ENCODE peak calls at places on chromosomes 1 and 21, in four cellular contexts. Z is neuronal stem cell, F is OCI-LY7, M is fibroblast of lung. G is an unnamed sample.

GRCh38 chr1:92030701-92031107 is 919 bp downstream of the EPHX4 start:
- DNase-seq in F (no peak), M (peak), Z (no peak), G (peak)

GRCh38 chr1:187411118-187411517 is 582.4 kb downstream of the PLA2G4A start:
- DNase-seq in F (no peak), Z (no peak), M (no peak), G (no peak)

GRCh38 chr1:14662116-14662515 is 63.6 kb downstream of the KAZN start:
- DNase-seq in Z (no peak), F (no peak), M (no peak), G (no peak)

GRCh38 chr1:156767101-156767878 is at the start of gene PRCC:
- DNase-seq in Z (peak), F (peak), M (peak), G (peak)

GRCh38 chr1:6860401-6860800 is 75.1 kb downstream of the CAMTA1 start:
- DNase-seq in F (no peak), M (peak), Z (no peak), G (no peak)

GRCh38 chr1:154809436-154810413 is 60.4 kb downstream of the KCNN3 start:
- DNase-seq in M (peak), F (no peak), Z (no peak), G (no peak)

GRCh38 chr21:34881894-34882371 is 167.2 kb downstream of the RUNX1 start:
- DNase-seq in M (peak), F (no peak), Z (no peak), G (no peak)

GRCh38 chr1:28577052-28577678 is 14.9 kb upstream of the RAB42 start:
- DNase-seq in F (peak), M (no peak), Z (no peak), G (peak)

GRCh38 chr1:233394860-233395717 is 67.6 kb downstream of the MAP3K21 start:
- DNase-seq in F (peak), Z (peak), M (peak), G (peak)

GRCh38 chr1:99713006-99713405 is 53.4 kb downstream of the FRRS1 start:
- DNase-seq in M (no peak), Z (no peak), F (no peak), G (no peak)

GRCh38 chr21:46155514-46156377 is at the start of gene FTCD:
- DNase-seq in M (no peak), Z (no peak), F (no peak), G (no peak)

GRCh38 chr1:58927722-58928085 is 143.9 kb upstream of the JUN start:
- DNase-seq in Z (no peak), F (no peak), M (no peak), G (no peak)

GRCh38 chr1:36524359-36525062 is 41.8 kb upstream of the CSF3R start:
- DNase-seq in M (no peak), F (no peak), Z (no peak), G (no peak)

GRCh38 chr1:31567956-31568570 is 8.3 kb upstream of the TINAGL1 start:
- DNase-seq in Z (no peak), F (no peak), M (peak), G (no peak)

GRCh38 chr1:61581241-61581640 is 143.7 kb downstream of the TM2D1 start:
- DNase-seq in F (no peak), M (no peak), Z (no peak), G (no peak)

GRCh38 chr1:207308451-207309190 is 12.9 kb upstream of the CD55 start:
- DNase-seq in M (no peak), F (no peak), Z (no peak), G (no peak)

GRCh38 chr1:68281946-68282615 is 49.8 kb upstream of the WLS start:
- DNase-seq in M (no peak), F (no peak), Z (no peak), G (no peak)

GRCh38 chr1:75954594-75954993 is 22.4 kb upstream of the ASB17 start:
- DNase-seq in M (peak), F (no peak), Z (no peak), G (no peak)

GRCh38 chr1:28110555-28110954 is 22.1 kb upstream of the EYA3 start:
- DNase-seq in Z (no peak), M (peak), F (no peak), G (no peak)

GRCh38 chr1:101022294-101022693 is 3.3 kb downstream of the DPH5 start:
- DNase-seq in F (no peak), Z (no peak), M (peak), G (no peak)

GRCh38 chr1:11790880-11791715 is 14.7 kb downstream of the MTHFR start:
- DNase-seq in F (no peak), Z (no peak), M (peak), G (no peak)

GRCh38 chr1:220339581-220339980 is 67.3 kb upstream of the RAB3GAP2 start:
- DNase-seq in Z (no peak), F (no peak), M (peak), G (no peak)

GRCh38 chr1:4064150-4064889 is 164.2 kb upstream of the C1orf174 start:
- DNase-seq in Z (no peak), F (no peak), M (no peak), G (no peak)

GRCh38 chr1:118290046-118290445 is 105.0 kb upstream of the SPAG17 start:
- DNase-seq in Z (no peak), F (no peak), M (no peak), G (no peak)

GRCh38 chr1:75265792-75266191 is 131.6 kb downstream of the LHX8 start:
- DNase-seq in Z (peak), M (peak), F (peak), G (no peak)

GRCh38 chr1:223775054-223775453 is 62.7 kb downstream of the CAPN2 start:
- DNase-seq in Z (no peak), M (no peak), F (no peak), G (no peak)

GRCh38 chr21:39088831-39089380 is 94.3 kb downstream of the PSMG1 start:
- DNase-seq in Z (no peak), M (peak), F (no peak), G (no peak)

GRCh38 chr1:162035241-162035640 is 11.6 kb upstream of the OLFML2B start:
- DNase-seq in F (no peak), Z (no peak), M (peak), G (peak)

GRCh38 chr1:95381980-95382379 is 148.0 kb downstream of the RWDD3 start:
- DNase-seq in Z (no peak), F (no peak), M (no peak), G (no peak)

GRCh38 chr1:227321035-227321434 is 2.7 kb upstream of the CDC42BPA start:
- DNase-seq in F (no peak), Z (no peak), M (no peak), G (no peak)

DNA sequence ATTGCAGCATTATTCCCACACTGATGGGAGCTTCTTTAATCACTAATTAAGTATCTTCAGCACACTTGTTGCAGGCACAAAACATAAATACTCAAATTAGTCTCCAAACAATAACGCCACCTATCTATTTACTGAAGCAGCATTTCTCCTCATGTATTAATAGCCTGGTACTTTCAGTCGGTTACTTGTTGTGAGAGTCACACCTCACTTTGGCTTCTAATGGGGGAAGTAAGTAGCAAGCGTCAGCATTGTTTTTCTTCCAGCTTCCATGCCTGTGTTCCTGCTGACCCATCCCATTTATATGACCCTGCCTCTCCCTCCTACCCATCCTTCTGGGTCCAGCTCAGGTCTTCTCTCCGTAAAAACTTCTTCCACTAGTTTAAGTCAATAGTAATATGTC is 31.9 kb upstream of the DENND1B start:
- DNase-seq in F (no peak), Z (no peak), M (no peak), G (no peak)
- H3K4me2 ChIP-seq in F (no peak), Z (no peak), M (no peak), G (no peak)

GRCh38 chr1:182087304-182087703 is 25.8 kb upstream of the ZNF648 start:
- DNase-seq in Z (no peak), F (no peak), M (no peak), G (peak)
- H3K4me2 ChIP-seq in Z (no peak), F (no peak), M (no peak), G (peak)

DNA sequence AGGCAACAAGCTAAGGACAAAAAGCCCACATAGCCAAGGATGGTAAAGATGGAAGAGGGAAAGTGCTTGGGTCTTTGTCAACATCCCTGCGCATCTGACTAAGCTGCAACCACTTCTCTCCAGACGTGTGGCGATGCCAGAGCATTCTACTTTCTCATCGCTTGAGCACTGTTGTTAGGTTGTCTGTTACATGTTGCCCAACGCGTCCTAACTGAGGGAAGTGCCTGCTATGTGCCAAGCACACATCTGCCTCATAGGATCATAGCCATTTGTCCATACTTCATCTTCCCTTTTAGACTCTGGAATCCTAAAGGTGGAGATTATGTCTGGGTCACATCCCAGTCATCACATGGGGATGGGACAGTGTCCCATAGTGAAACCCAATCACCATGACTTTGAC is 464.9 kb downstream of the MATN1 start:
- DNase-seq in M (no peak), Z (no peak), F (no peak), G (no peak)
- H3K4me2 ChIP-seq in M (no peak), Z (no peak), F (no peak), G (no peak)

GRCh38 chr1:182262425-182262824 is 129.2 kb downstream of the GLUL start:
- DNase-seq in M (no peak), Z (no peak), F (no peak), G (no peak)
- H3K4me2 ChIP-seq in M (no peak), Z (no peak), F (no peak), G (no peak)